ENCODE peak calls at places on chromosomes 6 and 20, in seven cellular contexts. J is tibial nerve; K is NCI-H1930; V is activated CD4-positive, CD25-positive, alpha-beta regulatory T cell; G is kidney epithelial cell; T is mucosa of descending colon; W is ELF-1. C is an unnamed sample.

GRCh38 chr6:142695016-142695415 is 250.0 kb downstream of the HIVEP2 start:
- DNase-seq in K (no peak), G (no peak), W (no peak), V (no peak), T (no peak), J (no peak), C (no peak)

GRCh38 chr6:83432626-83433025 is 1.8 kb upstream of the ME1 start:
- DNase-seq in K (no peak), J (no peak), V (no peak), T (no peak), G (no peak), W (no peak), C (no peak)

GRCh38 chr6:133854633-133855598 is 34.0 kb upstream of the TCF21 start:
- DNase-seq in G (no peak), W (peak; percentile 56), V (no peak), K (peak; percentile 78), J (no peak), T (no peak), C (no peak)

GRCh38 chr6:121826156-121826810 is 390.8 kb downstream of the GJA1 start:
- DNase-seq in G (peak; percentile 96), W (no peak), J (no peak), V (no peak), K (no peak), T (no peak), C (peak; percentile 96)

GRCh38 chr6:13474360-13474759 is 13.0 kb downstream of the GFOD1 start:
- DNase-seq in J (no peak), K (no peak), G (no peak), V (no peak), T (no peak), W (no peak), C (no peak)

GRCh38 chr6:142569676-142570075 is 267.9 kb downstream of the ADGRG6 start:
- DNase-seq in G (peak; percentile 21), J (no peak), W (no peak), T (no peak), K (no peak), V (no peak), C (no peak)

GRCh38 chr6:4134841-4135664 is at the start of gene ECI2:
- DNase-seq in K (peak; percentile 69), W (peak; percentile 88), T (no peak), G (no peak), V (peak; percentile 46), J (peak; percentile 33), C (no peak)

GRCh38 chr20:45140836-45141235 is 16.6 kb upstream of the WFDC12 start:
- DNase-seq in G (no peak), K (no peak), T (no peak), J (no peak), V (no peak), W (no peak), C (no peak)

GRCh38 chr6:7974932-7975763 is 64.6 kb upstream of the TXNDC5 start:
- DNase-seq in W (peak; percentile 77), J (peak; percentile 40), K (no peak), G (peak; percentile 32), V (no peak), T (peak; percentile 74), C (peak; percentile 99)

GRCh38 chr6:142871910-142872331 is 73.1 kb downstream of the HIVEP2 start:
- DNase-seq in V (peak; percentile 14), J (no peak), W (no peak), G (peak; percentile 98), T (no peak), K (no peak), C (peak; percentile 78)

GRCh38 chr20:4329232-4329631 is 313.9 kb upstream of the RNF24 start:
- DNase-seq in V (no peak), K (no peak), W (no peak), J (no peak), G (no peak), T (no peak), C (no peak)

GRCh38 chr6:38552136-38552535 is 87.6 kb downstream of the BTBD9 start:
- DNase-seq in W (no peak), K (no peak), T (no peak), G (no peak), V (no peak), J (no peak), C (no peak)

GRCh38 chr6:3581469-3581868 is 124.6 kb upstream of the SLC22A23 start:
- DNase-seq in T (no peak), J (no peak), G (no peak), K (no peak), V (no peak), W (no peak), C (no peak)

GRCh38 chr6:130282234-130282995 is 59.7 kb upstream of the SAMD3 start:
- DNase-seq in W (no peak), K (no peak), G (no peak), J (no peak), V (no peak), T (no peak), C (no peak)

GRCh38 chr20:9597547-9597946 is 83.2 kb downstream of the LAMP5 start:
- DNase-seq in T (no peak), J (no peak), K (no peak), G (no peak), W (no peak), V (no peak), C (no peak)

GRCh38 chr6:48068326-48069191 is 42.4 kb downstream of the PTCHD4 start:
- DNase-seq in W (peak; percentile 52), T (no peak), K (no peak), J (no peak), V (no peak), G (no peak), C (no peak)

GRCh38 chr6:79196908-79197307 is 37.6 kb downstream of the HMGN3 start:
- DNase-seq in K (no peak), W (no peak), V (no peak), T (no peak), J (no peak), G (no peak), C (no peak)

GRCh38 chr6:10555625-10556309 is 34.6 kb downstream of the GCNT2 start:
- DNase-seq in W (peak; percentile 83), G (no peak), V (no peak), K (peak; percentile 55), T (peak; percentile 64), J (no peak), C (no peak)

GRCh38 chr6:151914475-151914874 is 107.0 kb downstream of the ESR1 start:
- DNase-seq in J (no peak), K (no peak), T (no peak), V (no peak), W (no peak), G (no peak), C (no peak)

GRCh38 chr6:84876723-84877514 is 112.5 kb upstream of the TBX18 start:
- DNase-seq in G (no peak), V (no peak), J (no peak), W (no peak), K (no peak), T (no peak), C (no peak)

GRCh38 chr6:99013145-99013544 is 65.4 kb upstream of the FBXL4 start:
- DNase-seq in J (no peak), G (peak; percentile 94), K (no peak), T (no peak), V (no peak), W (no peak), C (no peak)

GRCh38 chr6:135962731-135963130 is 111.2 kb downstream of the PDE7B start:
- DNase-seq in T (no peak), G (peak; percentile 49), V (no peak), J (no peak), W (no peak), K (no peak), C (no peak)

GRCh38 chr6:56766806-56767178 is 124.1 kb upstream of the DST start:
- DNase-seq in G (no peak), K (no peak), J (no peak), V (no peak), W (no peak), T (no peak), C (no peak)

GRCh38 chr6:170233304-170234205 is 57.3 kb downstream of the DLL1 start:
- DNase-seq in K (no peak), W (no peak), V (no peak), J (no peak), G (no peak), T (peak; percentile 27), C (no peak)

GRCh38 chr6:39402239-39402751 is 79.8 kb upstream of the KCNK16 start:
- DNase-seq in W (no peak), G (no peak), T (no peak), J (no peak), V (no peak), K (no peak), C (no peak)

GRCh38 chr20:46119028-46119546 is 973 bp downstream of the CD40 start:
- DNase-seq in G (no peak), K (no peak), V (no peak), J (no peak), W (no peak), T (no peak), C (no peak)

GRCh38 chr6:16354692-16355091 is 116.3 kb downstream of the GMPR start:
- DNase-seq in V (no peak), W (no peak), T (no peak), K (no peak), G (no peak), J (no peak), C (no peak)

GRCh38 chr6:46867411-46867810 is 54.3 kb downstream of the ADGRF5 start:
- DNase-seq in J (no peak), G (no peak), K (no peak), T (no peak), W (no peak), V (no peak), C (no peak)

GRCh38 chr20:44247676-44248419 is 740 bp downstream of the GDAP1L1 start:
- DNase-seq in J (no peak), W (peak; percentile 72), V (no peak), G (no peak), K (no peak), T (no peak), C (no peak)

GRCh38 chr6:75203721-75204120 is 2.1 kb downstream of the COL12A1 start:
- DNase-seq in J (no peak), W (no peak), K (no peak), V (no peak), T (no peak), G (no peak), C (no peak)

GRCh38 chr6:119043783-119044182 is 34.7 kb downstream of the FAM184A start:
- DNase-seq in W (no peak), T (no peak), G (no peak), V (no peak), K (no peak), J (no peak), C (no peak)

GRCh38 chr6:83474309-83474708 is 38.0 kb upstream of the PRSS35 start:
- DNase-seq in J (no peak), K (no peak), T (no peak), W (peak; percentile 9), V (no peak), G (peak; percentile 1), C (no peak)

GRCh38 chr6:86453232-86453631 is 484.1 kb upstream of the HTR1E start:
- DNase-seq in K (no peak), T (no peak), W (no peak), V (no peak), J (no peak), G (no peak), C (no peak)